ENCODE peak calls at places on chromosomes 16 and 17, in nine cellular contexts. I is activated naive CD8-positive, alpha-beta T cell treated with anti-CD3 and anti-CD28 coated beads, Interleukin-2, amount 50 U/mL, for 16 hours; Z is Caki2; O is stimulated activated CD8-positive, alpha-beta memory T cell treated with anti-CD3 and anti-CD28 coated beads, Interleukin-4, amount 100 ng/mL, for 1 hour; L is EL; Y is NCI-H2227 treated with DMSO at 0.1 percent for 48 hours; Q is T-helper 2 cell; U is caudate nucleus; S is progenitor cell of endocrine pancreas. A is an unnamed sample.

GRCh38 chr17:59840329-59840907 is 52.3 kb downstream of the TUBD1 start:
- DNase-seq in I (no peak), Z (peak), O (no peak), L (peak), Y (no peak), Q (peak), U (no peak), S (no peak), A (no peak)

GRCh38 chr16:26717826-26718225 is 348.9 kb upstream of the C16orf82 start:
- DNase-seq in I (no peak), Z (no peak), O (no peak), L (no peak), Y (no peak), Q (no peak), U (no peak), S (no peak), A (no peak)

GRCh38 chr17:49676276-49676868 is 1.5 kb downstream of the SPOP start:
- DNase-seq in I (no peak), Z (no peak), O (no peak), L (peak), Y (no peak), Q (peak), U (no peak), S (no peak), A (no peak)

GRCh38 chr16:57235128-57236092 is 9.6 kb upstream of the ARL2BP start:
- DNase-seq in I (no peak), Z (peak), O (no peak), L (peak), Y (no peak), Q (peak), U (no peak), S (no peak), A (no peak)

GRCh38 chr16:84079664-84080063 is 37.1 kb upstream of the SLC38A8 start:
- DNase-seq in I (no peak), Z (no peak), O (no peak), L (no peak), Y (no peak), Q (no peak), U (no peak), S (no peak), A (no peak)

GRCh38 chr17:39665642-39666221 is 583 bp downstream of the TCAP start:
- DNase-seq in I (no peak), Z (no peak), O (no peak), L (no peak), Y (no peak), Q (peak), U (no peak), S (no peak), A (no peak)

GRCh38 chr17:59534583-59534982 is 30.8 kb upstream of the DHX40 start:
- DNase-seq in I (no peak), Z (no peak), O (no peak), L (no peak), Y (no peak), Q (no peak), U (no peak), S (no peak), A (no peak)

GRCh38 chr16:68368602-68368944 is 57.8 kb downstream of the PRMT7 start:
- DNase-seq in I (no peak), Z (no peak), O (no peak), L (no peak), Y (no peak), Q (no peak), U (no peak), S (no peak), A (no peak)

GRCh38 chr17:49482144-49482817 is 12.8 kb upstream of the NGFR start:
- DNase-seq in I (no peak), Z (peak), O (no peak), L (no peak), Y (no peak), Q (no peak), U (no peak), S (no peak), A (no peak)

GRCh38 chr17:35713069-35713728 is 18.2 kb upstream of the RASL10B start:
- DNase-seq in I (no peak), Z (no peak), O (no peak), L (peak), Y (peak), Q (no peak), U (no peak), S (no peak), A (no peak)

GRCh38 chr17:73474370-73474988 is 162.7 kb upstream of the CDC42EP4 start:
- DNase-seq in I (no peak), Z (peak), O (no peak), L (peak), Y (peak), Q (no peak), U (no peak), S (no peak), A (no peak)

GRCh38 chr17:19752216-19753048 is 4.3 kb upstream of the ALDH3A1 start:
- DNase-seq in I (no peak), Z (peak), O (no peak), L (no peak), Y (no peak), Q (no peak), U (no peak), S (no peak), A (peak)

GRCh38 chr17:82101301-82101715 is 3.3 kb upstream of the FASN start:
- DNase-seq in I (no peak), Z (no peak), O (no peak), L (no peak), Y (no peak), Q (no peak), U (no peak), S (no peak), A (no peak)

GRCh38 chr16:20774703-20775362 is 11.0 kb downstream of the ACSM3 start:
- DNase-seq in I (no peak), Z (peak), O (peak), L (peak), Y (peak), Q (peak), U (no peak), S (peak), A (no peak)

GRCh38 chr17:54956802-54957201 is 11.7 kb downstream of the COX11 start:
- DNase-seq in I (no peak), Z (no peak), O (no peak), L (no peak), Y (no peak), Q (no peak), U (no peak), S (no peak), A (no peak)

GRCh38 chr17:2238432-2239169 is 65.0 kb downstream of the SMG6 start:
- DNase-seq in I (no peak), Z (no peak), O (no peak), L (no peak), Y (no peak), Q (peak), U (no peak), S (no peak), A (no peak)

GRCh38 chr17:31060814-31061550 is 33.8 kb upstream of the NF1 start:
- DNase-seq in I (no peak), Z (no peak), O (no peak), L (no peak), Y (no peak), Q (peak), U (no peak), S (no peak), A (no peak)